ENCODE peak calls at places on chromosomes 11 and 22, in ten cellular contexts. T is G401; M is stimulated activated naive CD4-positive, alpha-beta T cell; C is naive thymus-derived CD8-positive, alpha-beta T cell; K is amygdala; U is stromal cell of bone marrow; F is NCI-H1417 treated with DMSO at 0.1 percent for 48 hours; D is posterior vena cava; I is Jurkat, Clone E6-1; O is T-helper 2 cell. G is an unnamed sample.

GRCh38 chr22:21643533-21644357 is 1.6 kb downstream of the SDF2L1 start:
- DNase-seq in O (no peak), T (no peak), K (no peak), F (no peak), C (no peak), M (no peak), D (no peak), I (no peak), U (no peak), G (no peak)

GRCh38 chr11:57764972-57765371 is 3.4 kb downstream of the CTNND1 start:
- DNase-seq in U (no peak), F (no peak), M (no peak), D (no peak), T (no peak), K (no peak), O (no peak), I (no peak), C (no peak), G (no peak)

GRCh38 chr11:111665779-111666178 is 63.5 kb downstream of the SIK2 start:
- DNase-seq in T (peak), K (no peak), M (no peak), D (no peak), C (no peak), I (peak), O (no peak), F (no peak), U (no peak), G (no peak)

GRCh38 chr11:3243880-3244279 is 11.7 kb upstream of the MRGPRE start:
- DNase-seq in U (no peak), O (no peak), C (no peak), T (no peak), F (no peak), I (no peak), K (no peak), M (no peak), D (no peak), G (no peak)

GRCh38 chr11:46273511-46274205 is 3.8 kb upstream of the CREB3L1 start:
- DNase-seq in I (no peak), M (no peak), K (no peak), T (no peak), U (no peak), F (no peak), C (no peak), O (no peak), D (peak), G (no peak)

GRCh38 chr11:114296190-114296978 is at the start of gene NNMT:
- DNase-seq in D (peak), U (peak), I (no peak), F (no peak), T (no peak), K (no peak), C (no peak), O (no peak), M (no peak), G (no peak)

GRCh38 chr11:126124284-126124683 is 61.6 kb upstream of the CDON start:
- DNase-seq in K (no peak), M (no peak), T (peak), U (no peak), D (no peak), C (no peak), O (no peak), I (no peak), F (no peak), G (no peak)

GRCh38 chr11:66727883-66728759 is 895 bp downstream of the SPTBN2 start:
- DNase-seq in F (no peak), I (no peak), T (no peak), K (no peak), M (no peak), C (no peak), D (no peak), U (no peak), O (no peak), G (no peak)

GRCh38 chr11:36131719-36132349 is 157.4 kb downstream of the COMMD9 start:
- DNase-seq in F (no peak), O (no peak), M (no peak), D (peak), U (no peak), T (peak), K (peak), C (no peak), I (peak), G (peak)

GRCh38 chr11:57399928-57400578 is 9.6 kb upstream of the PRG2 start:
- DNase-seq in F (no peak), T (no peak), C (no peak), D (no peak), U (no peak), I (no peak), O (no peak), M (no peak), K (no peak), G (no peak)

GRCh38 chr11:76800466-76801200 is 17.5 kb downstream of the TSKU start:
- DNase-seq in K (no peak), C (no peak), M (no peak), I (no peak), F (no peak), O (no peak), T (no peak), D (peak), U (no peak), G (no peak)

GRCh38 chr11:65132238-65132987 is 1.9 kb downstream of the SYVN1 start:
- DNase-seq in C (no peak), U (no peak), I (no peak), K (no peak), D (no peak), F (no peak), M (no peak), O (no peak), T (no peak), G (no peak)

GRCh38 chr11:119356349-119357031 is 10.0 kb upstream of the MFRP start:
- DNase-seq in O (peak), I (peak), F (no peak), K (peak), M (peak), C (peak), D (peak), U (no peak), T (peak), G (no peak)

GRCh38 chr11:130675456-130675855 is 227.0 kb downstream of the ADAMTS15 start:
- DNase-seq in C (no peak), K (no peak), U (peak), O (no peak), F (no peak), I (no peak), M (no peak), D (peak), T (no peak), G (no peak)

GRCh38 chr11:14587203-14587602 is 56.4 kb upstream of the PDE3B start:
- DNase-seq in K (no peak), F (no peak), C (no peak), I (no peak), U (no peak), D (no peak), M (no peak), O (no peak), T (peak), G (no peak)

GRCh38 chr11:67464411-67465189 is 4.5 kb downstream of the TMEM134 start:
- DNase-seq in T (peak), K (peak), F (peak), O (peak), D (peak), C (peak), M (peak), I (peak), U (peak), G (peak)

GRCh38 chr11:130088909-130089668 is 19.4 kb downstream of the APLP2 start:
- DNase-seq in C (no peak), U (no peak), O (no peak), K (no peak), I (no peak), F (no peak), T (peak), D (no peak), M (no peak), G (no peak)

GRCh38 chr22:48885271-48885918 is 942.3 kb downstream of the BRD1 start:
- DNase-seq in I (no peak), O (no peak), T (no peak), M (no peak), F (no peak), C (no peak), K (no peak), U (no peak), D (peak), G (no peak)

GRCh38 chr22:44567846-44568493 is 69.9 kb upstream of the RTL6 start:
- DNase-seq in F (no peak), D (no peak), I (peak), M (no peak), C (peak), O (peak), K (no peak), T (peak), U (no peak), G (no peak)

GRCh38 chr11:123302751-123303195 is 107.7 kb upstream of the CLMP start:
- DNase-seq in I (no peak), F (no peak), K (no peak), U (peak), T (no peak), O (no peak), M (no peak), D (no peak), C (no peak), G (peak)

GRCh38 chr22:35629406-35630234 is 12.5 kb upstream of the MB start:
- DNase-seq in M (no peak), T (no peak), C (peak), I (no peak), D (peak), O (no peak), K (no peak), F (no peak), U (peak), G (no peak)

GRCh38 chr22:19520007-19520406 is 4.2 kb downstream of the CLDN5 start:
- DNase-seq in D (peak), I (no peak), K (no peak), T (no peak), F (no peak), C (no peak), M (no peak), O (no peak), U (no peak), G (no peak)

GRCh38 chr22:40289991-40290459 is 56.3 kb upstream of the ADSL start:
- DNase-seq in M (peak), T (no peak), I (no peak), D (no peak), O (peak), K (no peak), U (no peak), C (peak), F (no peak), G (no peak)

GRCh38 chr22:27150530-27150909 is 493.1 kb downstream of the MIAT start:
- DNase-seq in T (no peak), O (no peak), K (no peak), M (no peak), U (no peak), C (no peak), I (peak), D (no peak), F (no peak), G (no peak)

G was measured in caudate nucleus.